ENCODE peak calls at places on chromosomes 7 and 10, in four cellular contexts. One of them, this sample, is unnamed.

GRCh38 chr7:82105463-82105862 is 335.6 kb upstream of the HGF start:
- DNase-seq in GM12878: no peak
- DNase-seq in K562: no peak
- DNase-seq in H1: no peak
- DNase-seq in this sample: no peak

GRCh38 chr7:55019329-55019690 is 493 bp downstream of the EGFR start:
- DNase-seq in H1: no peak
- DNase-seq in K562: no peak
- DNase-seq in GM12878: no peak
- DNase-seq in this sample: peak

GRCh38 chr7:47418910-47419309 is 163.0 kb downstream of the TNS3 start:
- DNase-seq in GM12878: no peak
- DNase-seq in K562: no peak
- DNase-seq in H1: no peak
- DNase-seq in this sample: no peak

GRCh38 chr7:5361446-5362155 is 62.0 kb downstream of the TNRC18 start:
- DNase-seq in K562: no peak
- DNase-seq in GM12878: no peak
- DNase-seq in H1: no peak
- DNase-seq in this sample: no peak

GRCh38 chr7:2288986-2289611 is 25.1 kb downstream of the SNX8 start:
- DNase-seq in H1: no peak
- DNase-seq in K562: no peak
- DNase-seq in GM12878: no peak
- DNase-seq in this sample: no peak

GRCh38 chr10:116524736-116525135 is 21.0 kb upstream of the PNLIP start:
- DNase-seq in K562: no peak
- DNase-seq in H1: no peak
- DNase-seq in GM12878: no peak
- DNase-seq in this sample: no peak

GRCh38 chr10:89582022-89582421 is 46.6 kb upstream of the SLC16A12 start:
- DNase-seq in GM12878: no peak
- DNase-seq in K562: no peak
- DNase-seq in H1: no peak
- DNase-seq in this sample: no peak

GRCh38 chr7:40167291-40167690 is 32.5 kb downstream of the SUGCT start:
- DNase-seq in K562: no peak
- DNase-seq in GM12878: no peak
- DNase-seq in H1: no peak
- DNase-seq in this sample: no peak

GRCh38 chr7:70436815-70437350 is 695.1 kb upstream of the GALNT17 start:
- DNase-seq in K562: no peak
- DNase-seq in H1: no peak
- DNase-seq in GM12878: no peak
- DNase-seq in this sample: no peak

GRCh38 chr10:131444862-131445461 is 133.4 kb upstream of the TCERG1L start:
- DNase-seq in K562: no peak
- DNase-seq in GM12878: no peak
- DNase-seq in H1: no peak
- DNase-seq in this sample: no peak

GRCh38 chr10:33803248-33803647 is 468.8 kb upstream of the NRP1 start:
- DNase-seq in H1: no peak
- DNase-seq in K562: no peak
- DNase-seq in GM12878: no peak
- DNase-seq in this sample: no peak

GRCh38 chr7:71705901-71706300 is 574.0 kb downstream of the GALNT17 start:
- DNase-seq in H1: no peak
- DNase-seq in K562: no peak
- DNase-seq in GM12878: no peak
- DNase-seq in this sample: no peak

GRCh38 chr10:73876971-73877370 is 2.6 kb upstream of the CAMK2G start:
- DNase-seq in GM12878: no peak
- DNase-seq in H1: no peak
- DNase-seq in K562: no peak
- DNase-seq in this sample: no peak

GRCh38 chr10:13613519-13613918 is 26.8 kb downstream of the PRPF18 start:
- DNase-seq in GM12878: no peak
- DNase-seq in K562: no peak
- DNase-seq in H1: no peak
- DNase-seq in this sample: peak

GRCh38 chr7:47453093-47454056 is 128.5 kb downstream of the TNS3 start:
- DNase-seq in K562: no peak
- DNase-seq in H1: no peak
- DNase-seq in GM12878: no peak
- DNase-seq in this sample: peak

GRCh38 chr10:14487511-14487909 is 156.8 kb upstream of the FRMD4A start:
- DNase-seq in GM12878: no peak
- DNase-seq in K562: no peak
- DNase-seq in H1: peak
- DNase-seq in this sample: no peak

GRCh38 chr10:105161767-105162166 is 520.7 kb downstream of the SORCS3 start:
- DNase-seq in GM12878: no peak
- DNase-seq in K562: no peak
- DNase-seq in H1: no peak
- DNase-seq in this sample: no peak

GRCh38 chr7:100965723-100966541 is 3.4 kb upstream of the MUC12 start:
- DNase-seq in K562: peak
- DNase-seq in H1: peak
- DNase-seq in GM12878: no peak
- DNase-seq in this sample: peak

GRCh38 chr10:58477122-58477521 is 35.5 kb upstream of the BICC1 start:
- DNase-seq in H1: no peak
- DNase-seq in GM12878: no peak
- DNase-seq in K562: no peak
- DNase-seq in this sample: no peak

GRCh38 chr10:77592946-77593636 is 44.5 kb downstream of the KCNMA1 start:
- DNase-seq in H1: no peak
- DNase-seq in K562: peak
- DNase-seq in GM12878: no peak
- DNase-seq in this sample: no peak

GRCh38 chr7:44114586-44115310 is 8.6 kb downstream of the POLD2 start:
- DNase-seq in GM12878: no peak
- DNase-seq in K562: no peak
- DNase-seq in H1: no peak
- DNase-seq in this sample: no peak

GRCh38 chr10:104880655-104881222 is 239.6 kb downstream of the SORCS3 start:
- DNase-seq in H1: no peak
- DNase-seq in GM12878: no peak
- DNase-seq in K562: no peak
- DNase-seq in this sample: no peak

GRCh38 chr7:36393826-36394225 is 4.2 kb downstream of the ANLN start:
- DNase-seq in GM12878: no peak
- DNase-seq in H1: no peak
- DNase-seq in K562: no peak
- DNase-seq in this sample: no peak

GRCh38 chr7:29457565-29457971 is 106.1 kb upstream of the PRR15 start:
- DNase-seq in GM12878: no peak
- DNase-seq in H1: no peak
- DNase-seq in K562: no peak
- DNase-seq in this sample: no peak

GRCh38 chr7:128247640-128248194 is 6.6 kb downstream of the LEP start:
- DNase-seq in H1: no peak
- DNase-seq in GM12878: no peak
- DNase-seq in K562: peak
- DNase-seq in this sample: no peak

GRCh38 chr10:86178401-86179142 is 188.0 kb downstream of the GRID1 start:
- DNase-seq in H1: peak
- DNase-seq in K562: peak
- DNase-seq in GM12878: no peak
- DNase-seq in this sample: peak

GRCh38 chr7:153835104-153835503 is 217.1 kb upstream of the DPP6 start:
- DNase-seq in H1: no peak
- DNase-seq in K562: no peak
- DNase-seq in GM12878: no peak
- DNase-seq in this sample: no peak

GRCh38 chr10:124677291-124677690 is 66.9 kb downstream of the FAM53B start:
- DNase-seq in K562: no peak
- DNase-seq in GM12878: no peak
- DNase-seq in H1: no peak
- DNase-seq in this sample: no peak

GRCh38 chr10:79435271-79436065 is 10.0 kb downstream of the ZCCHC24 start:
- DNase-seq in K562: no peak
- DNase-seq in H1: no peak
- DNase-seq in GM12878: no peak
- DNase-seq in this sample: no peak
- TF ChIP-seq JUND in K562: no peak
- TF ChIP-seq JUND in H1: no peak
- TF ChIP-seq JUND in GM12878: no peak
- TF ChIP-seq JUND in this sample: no peak

GRCh38 chr10:103479135-103479534 is at the start of gene CALHM3:
- DNase-seq in H1: no peak
- DNase-seq in K562: no peak
- DNase-seq in GM12878: no peak
- DNase-seq in this sample: no peak
- TF ChIP-seq JUND in H1: no peak
- TF ChIP-seq JUND in K562: no peak
- TF ChIP-seq JUND in GM12878: no peak
- TF ChIP-seq JUND in this sample: no peak

DNA sequence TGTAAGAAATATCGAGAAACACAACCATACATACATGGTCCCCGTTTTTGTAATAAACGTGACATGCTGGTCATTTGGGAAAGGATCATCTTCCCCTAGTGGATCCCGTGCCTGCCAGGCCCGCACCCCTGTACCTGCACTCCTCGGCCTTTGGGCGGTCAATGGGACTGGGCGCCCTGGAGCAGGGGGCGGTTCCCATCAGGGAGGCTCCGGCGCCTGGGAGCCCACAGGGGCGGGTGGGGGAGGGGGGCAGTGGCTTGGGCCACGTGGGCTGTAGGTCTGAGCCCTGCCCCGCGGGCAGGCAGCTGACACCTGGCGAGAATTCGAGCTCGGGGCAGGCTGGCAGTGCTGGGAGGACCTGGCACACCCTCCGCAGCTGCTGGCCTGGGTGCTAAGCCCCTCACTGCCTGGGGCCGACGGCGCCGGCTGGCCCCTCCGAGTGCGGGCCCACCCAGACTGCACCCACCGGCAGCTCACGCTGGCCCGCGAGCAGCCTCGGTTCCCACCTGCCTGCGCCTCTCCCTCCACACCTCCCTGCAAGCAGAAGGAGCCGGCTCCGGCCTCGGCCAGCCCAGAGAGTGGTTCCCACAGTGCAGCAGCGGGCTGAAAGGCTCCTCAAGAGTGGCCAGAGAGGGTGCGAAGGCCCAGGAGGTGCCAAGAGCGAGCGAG is 361.6 kb upstream of the GRM3 start:
- DNase-seq in H1: no peak
- DNase-seq in GM12878: no peak
- DNase-seq in K562: no peak
- DNase-seq in this sample: peak
- TF ChIP-seq JUND in H1: no peak
- TF ChIP-seq JUND in GM12878: no peak
- TF ChIP-seq JUND in K562: no peak
- TF ChIP-seq JUND in this sample: no peak

DNA sequence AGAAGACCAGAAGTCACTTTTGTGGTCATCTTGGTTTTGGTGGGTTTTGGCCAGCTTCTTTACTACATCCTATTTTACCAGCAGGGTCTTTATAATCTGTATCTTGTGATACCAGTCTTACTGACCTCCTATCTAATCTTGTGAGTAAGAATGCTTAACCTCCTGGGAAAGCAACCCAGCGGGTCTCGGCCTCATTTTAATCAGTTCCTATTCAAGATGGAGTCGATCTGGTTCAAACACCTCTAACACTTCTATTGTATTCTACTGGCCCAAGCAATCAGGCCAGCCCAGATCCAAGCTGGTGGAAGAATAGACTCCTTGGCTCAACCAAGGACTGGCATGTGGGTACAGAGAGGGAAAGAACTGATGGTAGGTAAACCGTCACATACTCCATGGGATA is 87.7 kb upstream of the NPSR1 start:
- DNase-seq in K562: no peak
- DNase-seq in GM12878: no peak
- DNase-seq in H1: no peak
- DNase-seq in this sample: no peak
- TF ChIP-seq JUND in K562: no peak
- TF ChIP-seq JUND in GM12878: no peak
- TF ChIP-seq JUND in H1: no peak
- TF ChIP-seq JUND in this sample: no peak

GRCh38 chr7:22853674-22854157 is 31.1 kb upstream of the TOMM7 start:
- DNase-seq in GM12878: no peak
- DNase-seq in K562: no peak
- DNase-seq in H1: no peak
- DNase-seq in this sample: no peak
- TF ChIP-seq JUND in GM12878: no peak
- TF ChIP-seq JUND in K562: no peak
- TF ChIP-seq JUND in H1: no peak
- TF ChIP-seq JUND in this sample: no peak